ENCODE peak calls at places on chromosome 16, in eight cellular contexts. One of them, this sample, is unnamed.

GRCh38 chr16:1308036-1308976 is 1.1 kb upstream of the UBE2I start:
- DNase-seq in prostate gland: no peak
- DNase-seq in GM20000: no peak
- DNase-seq in NCI-H69: peak; percentile 90
- DNase-seq in upper lobe of right lung: no peak
- DNase-seq in HCEC 1CT: peak; percentile 49
- DNase-seq in Ammon's horn: no peak
- DNase-seq in ureter: no peak
- DNase-seq in this sample: peak; percentile 93

GRCh38 chr16:70577256-70577698 is 53.7 kb downstream of the SF3B3 start:
- DNase-seq in NCI-H69: no peak
- DNase-seq in prostate gland: no peak
- DNase-seq in ureter: no peak
- DNase-seq in Ammon's horn: no peak
- DNase-seq in upper lobe of right lung: no peak
- DNase-seq in HCEC 1CT: peak; percentile 38
- DNase-seq in GM20000: no peak
- DNase-seq in this sample: no peak

GRCh38 chr16:64051826-64052225 is 1070.0 kb downstream of the CDH11 start:
- DNase-seq in prostate gland: no peak
- DNase-seq in ureter: no peak
- DNase-seq in HCEC 1CT: peak; percentile 1
- DNase-seq in upper lobe of right lung: no peak
- DNase-seq in NCI-H69: peak; percentile 11
- DNase-seq in Ammon's horn: no peak
- DNase-seq in GM20000: no peak
- DNase-seq in this sample: peak; percentile 63

GRCh38 chr16:77744136-77744535 is 21.8 kb downstream of the NUDT7 start:
- DNase-seq in prostate gland: no peak
- DNase-seq in Ammon's horn: no peak
- DNase-seq in ureter: no peak
- DNase-seq in GM20000: no peak
- DNase-seq in NCI-H69: peak; percentile 32
- DNase-seq in HCEC 1CT: no peak
- DNase-seq in upper lobe of right lung: no peak
- DNase-seq in this sample: no peak

GRCh38 chr16:75660726-75661302 is 13.2 kb downstream of the TERF2IP start:
- DNase-seq in prostate gland: no peak
- DNase-seq in ureter: no peak
- DNase-seq in HCEC 1CT: no peak
- DNase-seq in upper lobe of right lung: no peak
- DNase-seq in GM20000: no peak
- DNase-seq in Ammon's horn: no peak
- DNase-seq in NCI-H69: no peak
- DNase-seq in this sample: no peak

GRCh38 chr16:8622315-8622656 is 788 bp downstream of the METTL22 start:
- DNase-seq in upper lobe of right lung: no peak
- DNase-seq in ureter: no peak
- DNase-seq in HCEC 1CT: no peak
- DNase-seq in prostate gland: no peak
- DNase-seq in Ammon's horn: no peak
- DNase-seq in NCI-H69: peak; percentile 47
- DNase-seq in GM20000: peak; percentile 47
- DNase-seq in this sample: no peak

GRCh38 chr16:90044111-90044551 is 24.9 kb upstream of the DBNDD1 start:
- DNase-seq in upper lobe of right lung: peak; percentile 69
- DNase-seq in prostate gland: peak; percentile 49
- DNase-seq in NCI-H69: no peak
- DNase-seq in Ammon's horn: no peak
- DNase-seq in ureter: peak; percentile 75
- DNase-seq in GM20000: peak; percentile 15
- DNase-seq in HCEC 1CT: no peak
- DNase-seq in this sample: peak; percentile 91

GRCh38 chr16:5349661-5350060 is 252.1 kb upstream of the EEF2KMT start:
- DNase-seq in GM20000: no peak
- DNase-seq in HCEC 1CT: no peak
- DNase-seq in NCI-H69: peak; percentile 46
- DNase-seq in prostate gland: no peak
- DNase-seq in ureter: no peak
- DNase-seq in Ammon's horn: peak; percentile 7
- DNase-seq in upper lobe of right lung: no peak
- DNase-seq in this sample: no peak

GRCh38 chr16:59210955-59211541 is 476.9 kb upstream of the GOT2 start:
- DNase-seq in ureter: no peak
- DNase-seq in Ammon's horn: peak; percentile 11
- DNase-seq in NCI-H69: no peak
- DNase-seq in GM20000: no peak
- DNase-seq in upper lobe of right lung: no peak
- DNase-seq in HCEC 1CT: no peak
- DNase-seq in prostate gland: peak; percentile 8
- DNase-seq in this sample: no peak

GRCh38 chr16:23608194-23608593 is 12.1 kb upstream of the NDUFAB1 start:
- DNase-seq in ureter: no peak
- DNase-seq in prostate gland: no peak
- DNase-seq in GM20000: no peak
- DNase-seq in upper lobe of right lung: no peak
- DNase-seq in Ammon's horn: peak; percentile 4
- DNase-seq in HCEC 1CT: peak; percentile 24
- DNase-seq in NCI-H69: no peak
- DNase-seq in this sample: peak; percentile 6